ENCODE peak calls at places on chromosomes 16 and 17, in five cellular contexts. R is Calu3; B is B cell; W is stimulated activated naive CD8-positive, alpha-beta T cell treated with anti-CD3 and anti-CD28 coated beads, Interleukin-15, Interleukin-2, amounts not matched to agents 100 U/mL and 50 U/mL, for 24 hours; J is stimulated activated CD8-positive, alpha-beta memory T cell treated with anti-CD3 and anti-CD28 coated beads, Interleukin-7, amount 100 ng/mL, for 1 hour. D is an unnamed sample.

GRCh38 chr16:23107878-23108277 is 41.4 kb downstream of the USP31 start:
- DNase-seq in R (no peak), B (no peak), W (no peak), J (no peak), D (no peak)

GRCh38 chr16:58440094-58440493 is 47.8 kb downstream of the GINS3 start:
- DNase-seq in R (no peak), B (no peak), W (no peak), J (no peak), D (no peak)

GRCh38 chr17:3710951-3711383 is 12.7 kb upstream of the HASPIN start:
- DNase-seq in R (no peak), B (peak), W (peak), J (peak), D (no peak)

GRCh38 chr16:49499018-49499785 is 125.6 kb downstream of the C16orf78 start:
- DNase-seq in R (no peak), B (no peak), W (no peak), J (no peak), D (no peak)

GRCh38 chr16:49382916-49383315 is 9.3 kb downstream of the C16orf78 start:
- DNase-seq in R (no peak), B (no peak), W (no peak), J (no peak), D (no peak)

GRCh38 chr17:58741121-58741625 is 14.5 kb upstream of the PPM1E start:
- DNase-seq in R (no peak), B (no peak), W (no peak), J (no peak), D (no peak)

GRCh38 chr17:77308768-77309726 is 168.3 kb downstream of the SEC14L1 start:
- DNase-seq in R (no peak), B (no peak), W (no peak), J (no peak), D (no peak)

GRCh38 chr17:83159204-83160049 is 80.0 kb downstream of the METRNL start:
- DNase-seq in R (no peak), B (no peak), W (no peak), J (no peak), D (no peak)

GRCh38 chr17:47733047-47733413 is at the start of gene TBX21:
- DNase-seq in R (peak), B (peak), W (peak), J (peak), D (peak)

GRCh38 chr17:42775534-42776098 is 2.4 kb downstream of the VPS25 start:
- DNase-seq in R (no peak), B (no peak), W (no peak), J (no peak), D (no peak)

GRCh38 chr17:15884731-15885130 is 60.2 kb upstream of the ADORA2B start:
- DNase-seq in R (no peak), B (no peak), W (no peak), J (no peak), D (no peak)

GRCh38 chr17:17447264-17447663 is 29.5 kb upstream of the MED9 start:
- DNase-seq in R (no peak), B (no peak), W (no peak), J (no peak), D (no peak)

GRCh38 chr17:79027925-79028491 is 4.0 kb downstream of the C1QTNF1 start:
- DNase-seq in R (no peak), B (no peak), W (no peak), J (no peak), D (no peak)

GRCh38 chr17:79618383-79619067 is 7.7 kb upstream of the RBFOX3 start:
- DNase-seq in R (no peak), B (no peak), W (no peak), J (no peak), D (no peak)

GRCh38 chr17:53844476-53845107 is 21.9 kb downstream of the KIF2B start:
- DNase-seq in R (no peak), B (no peak), W (no peak), J (no peak), D (no peak)

GRCh38 chr16:86044241-86044671 is 145.3 kb downstream of the IRF8 start:
- DNase-seq in R (peak), B (peak), W (peak), J (peak), D (no peak)

GRCh38 chr16:4240624-4241023 is 1.3 kb downstream of the SRL start:
- DNase-seq in R (no peak), B (no peak), W (no peak), J (no peak), D (no peak)

GRCh38 chr17:65942592-65942991 is 249.3 kb downstream of the CEP112 start:
- DNase-seq in R (no peak), B (no peak), W (no peak), J (no peak), D (no peak)

GRCh38 chr17:39144414-39144813 is 7.0 kb downstream of the PLXDC1 start:
- DNase-seq in R (peak), B (no peak), W (no peak), J (no peak), D (peak)

GRCh38 chr16:56233795-56234566 is 42.7 kb downstream of the GNAO1 start:
- DNase-seq in R (no peak), B (no peak), W (no peak), J (no peak), D (no peak)

GRCh38 chr17:7220593-7221280 is 999 bp downstream of the ACADVL start:
- DNase-seq in R (peak), B (peak), W (peak), J (no peak), D (peak)

GRCh38 chr17:39194985-39195524 is 2.4 kb downstream of the CACNB1 start:
- DNase-seq in R (no peak), B (no peak), W (no peak), J (no peak), D (no peak)

GRCh38 chr17:8063761-8064589 is 23.5 kb downstream of the ALOX12B start:
- DNase-seq in R (no peak), B (no peak), W (no peak), J (no peak), D (no peak)

GRCh38 chr17:74943808-74944522 is 8.3 kb downstream of the OTOP3 start:
- DNase-seq in R (peak), B (no peak), W (no peak), J (no peak), D (no peak)

GRCh38 chr17:42531455-42532354 is 4.3 kb upstream of the NAGLU start:
- DNase-seq in R (peak), B (peak), W (peak), J (peak), D (peak)

GRCh38 chr16:14286381-14287230 is 215.5 kb downstream of the MRTFB start:
- DNase-seq in R (no peak), B (peak), W (peak), J (no peak), D (no peak)

GRCh38 chr17:76727745-76728456 is 1.3 kb downstream of the METTL23 start:
- DNase-seq in R (no peak), B (peak), W (peak), J (no peak), D (no peak)

GRCh38 chr17:9192010-9192409 is 170.7 kb downstream of the NTN1 start:
- DNase-seq in R (no peak), B (no peak), W (no peak), J (no peak), D (no peak)

GRCh38 chr17:3740611-3741073 is 16.9 kb downstream of the HASPIN start:
- DNase-seq in R (no peak), B (peak), W (peak), J (no peak), D (no peak)

GRCh38 chr16:27677300-27677699 is 127.4 kb downstream of the KATNIP start:
- DNase-seq in R (no peak), B (no peak), W (no peak), J (no peak), D (no peak)

D was measured in lung.